ENCODE peak calls at places on chromosomes 5 and 9, in seven cellular contexts. One of them, this sample, is unnamed.

GRCh38 chr5:16791036-16791705 is 144.9 kb downstream of the MYO10 start:
- DNase-seq in NCI-H774: peak
- DNase-seq in stimulated activated CD4-positive, alpha-beta T cell treated with anti-CD3 and anti-CD28 coated beads, Interleukin-2, amount 100 ng/mL, for 48 hours: peak
- DNase-seq in GM19239: peak
- DNase-seq in HEK293T: peak
- DNase-seq in NCI-H446: peak
- DNase-seq in HuH-7: peak
- DNase-seq in this sample: peak

GRCh38 chr5:113480243-113480642 is 8.0 kb downstream of the MCC start:
- DNase-seq in stimulated activated CD4-positive, alpha-beta T cell treated with anti-CD3 and anti-CD28 coated beads, Interleukin-2, amount 100 ng/mL, for 48 hours: no peak
- DNase-seq in HEK293T: no peak
- DNase-seq in NCI-H774: no peak
- DNase-seq in HuH-7: no peak
- DNase-seq in NCI-H446: no peak
- DNase-seq in GM19239: no peak
- DNase-seq in this sample: no peak

GRCh38 chr5:17228833-17229291 is 11.4 kb downstream of the BASP1 start:
- DNase-seq in stimulated activated CD4-positive, alpha-beta T cell treated with anti-CD3 and anti-CD28 coated beads, Interleukin-2, amount 100 ng/mL, for 48 hours: no peak
- DNase-seq in NCI-H774: no peak
- DNase-seq in NCI-H446: no peak
- DNase-seq in HEK293T: no peak
- DNase-seq in HuH-7: no peak
- DNase-seq in GM19239: peak
- DNase-seq in this sample: no peak

GRCh38 chr5:65062684-65063083 is 294.0 kb downstream of the CWC27 start:
- DNase-seq in NCI-H774: no peak
- DNase-seq in HEK293T: no peak
- DNase-seq in GM19239: no peak
- DNase-seq in stimulated activated CD4-positive, alpha-beta T cell treated with anti-CD3 and anti-CD28 coated beads, Interleukin-2, amount 100 ng/mL, for 48 hours: no peak
- DNase-seq in HuH-7: no peak
- DNase-seq in NCI-H446: no peak
- DNase-seq in this sample: no peak

GRCh38 chr5:14410942-14411258 is 170.7 kb upstream of the OTULINL start:
- DNase-seq in GM19239: no peak
- DNase-seq in NCI-H446: no peak
- DNase-seq in HEK293T: no peak
- DNase-seq in HuH-7: no peak
- DNase-seq in NCI-H774: no peak
- DNase-seq in stimulated activated CD4-positive, alpha-beta T cell treated with anti-CD3 and anti-CD28 coated beads, Interleukin-2, amount 100 ng/mL, for 48 hours: no peak
- DNase-seq in this sample: no peak

GRCh38 chr5:119243888-119244287 is 111.9 kb upstream of the TNFAIP8 start:
- DNase-seq in GM19239: no peak
- DNase-seq in HEK293T: no peak
- DNase-seq in HuH-7: no peak
- DNase-seq in NCI-H446: no peak
- DNase-seq in stimulated activated CD4-positive, alpha-beta T cell treated with anti-CD3 and anti-CD28 coated beads, Interleukin-2, amount 100 ng/mL, for 48 hours: no peak
- DNase-seq in NCI-H774: no peak
- DNase-seq in this sample: no peak

GRCh38 chr5:73948720-73949119 is 322.7 kb downstream of the ARHGEF28 start:
- DNase-seq in stimulated activated CD4-positive, alpha-beta T cell treated with anti-CD3 and anti-CD28 coated beads, Interleukin-2, amount 100 ng/mL, for 48 hours: no peak
- DNase-seq in NCI-H774: peak
- DNase-seq in GM19239: no peak
- DNase-seq in HuH-7: no peak
- DNase-seq in HEK293T: no peak
- DNase-seq in NCI-H446: peak
- DNase-seq in this sample: no peak

GRCh38 chr5:125348936-125349335 is 602.5 kb upstream of the ZNF608 start:
- DNase-seq in NCI-H774: no peak
- DNase-seq in GM19239: no peak
- DNase-seq in NCI-H446: no peak
- DNase-seq in stimulated activated CD4-positive, alpha-beta T cell treated with anti-CD3 and anti-CD28 coated beads, Interleukin-2, amount 100 ng/mL, for 48 hours: no peak
- DNase-seq in HuH-7: no peak
- DNase-seq in HEK293T: no peak
- DNase-seq in this sample: no peak

GRCh38 chr9:129889461-129889935 is 54.2 kb downstream of the USP20 start:
- DNase-seq in HuH-7: no peak
- DNase-seq in NCI-H774: no peak
- DNase-seq in NCI-H446: no peak
- DNase-seq in stimulated activated CD4-positive, alpha-beta T cell treated with anti-CD3 and anti-CD28 coated beads, Interleukin-2, amount 100 ng/mL, for 48 hours: no peak
- DNase-seq in GM19239: no peak
- DNase-seq in HEK293T: no peak
- DNase-seq in this sample: no peak

GRCh38 chr5:35851282-35851681 is 5.4 kb upstream of the IL7R start:
- DNase-seq in GM19239: no peak
- DNase-seq in HuH-7: no peak
- DNase-seq in NCI-H446: no peak
- DNase-seq in NCI-H774: no peak
- DNase-seq in HEK293T: no peak
- DNase-seq in stimulated activated CD4-positive, alpha-beta T cell treated with anti-CD3 and anti-CD28 coated beads, Interleukin-2, amount 100 ng/mL, for 48 hours: no peak
- DNase-seq in this sample: no peak